ENCODE peak calls at places on chromosomes 2 and 18, in seven cellular contexts. One of them, this sample, is unnamed.

GRCh38 chr2:135279209-135279608 is 227.1 kb downstream of the RAB3GAP1 start:
- DNase-seq in thyroid gland: no peak
- DNase-seq in IMR-90: no peak
- DNase-seq in dorsolateral prefrontal cortex: no peak
- DNase-seq in HFFc6: no peak
- DNase-seq in neural crest cell: no peak
- DNase-seq in choroid plexus epithelial cell: no peak
- DNase-seq in this sample: no peak

GRCh38 chr2:224286923-224287322 is 115.0 kb downstream of the FAM124B start:
- DNase-seq in thyroid gland: no peak
- DNase-seq in IMR-90: no peak
- DNase-seq in dorsolateral prefrontal cortex: no peak
- DNase-seq in HFFc6: no peak
- DNase-seq in neural crest cell: no peak
- DNase-seq in choroid plexus epithelial cell: no peak
- DNase-seq in this sample: no peak

GRCh38 chr2:46849741-46850474 is 65.7 kb downstream of the MCFD2 start:
- DNase-seq in thyroid gland: peak; percentile 52
- DNase-seq in IMR-90: peak; percentile 97
- DNase-seq in dorsolateral prefrontal cortex: no peak
- DNase-seq in HFFc6: peak; percentile 42
- DNase-seq in neural crest cell: no peak
- DNase-seq in choroid plexus epithelial cell: peak; percentile 92
- DNase-seq in this sample: peak; percentile 69

GRCh38 chr2:86280191-86280667 is 57.2 kb downstream of the REEP1 start:
- DNase-seq in thyroid gland: no peak
- DNase-seq in IMR-90: peak; percentile 18
- DNase-seq in dorsolateral prefrontal cortex: no peak
- DNase-seq in HFFc6: no peak
- DNase-seq in neural crest cell: no peak
- DNase-seq in choroid plexus epithelial cell: no peak
- DNase-seq in this sample: no peak

GRCh38 chr2:130387804-130388203 is 31.9 kb downstream of the PTPN18 start:
- DNase-seq in thyroid gland: no peak
- DNase-seq in IMR-90: no peak
- DNase-seq in dorsolateral prefrontal cortex: no peak
- DNase-seq in HFFc6: no peak
- DNase-seq in neural crest cell: no peak
- DNase-seq in choroid plexus epithelial cell: no peak
- DNase-seq in this sample: no peak

GRCh38 chr2:112187805-112188596 is 49.8 kb downstream of the FBLN7 start:
- DNase-seq in thyroid gland: no peak
- DNase-seq in IMR-90: no peak
- DNase-seq in dorsolateral prefrontal cortex: no peak
- DNase-seq in HFFc6: no peak
- DNase-seq in neural crest cell: no peak
- DNase-seq in choroid plexus epithelial cell: peak; percentile 17
- DNase-seq in this sample: no peak

GRCh38 chr2:78465707-78466106 is 559.8 kb upstream of the REG3G start:
- DNase-seq in thyroid gland: no peak
- DNase-seq in IMR-90: no peak
- DNase-seq in dorsolateral prefrontal cortex: no peak
- DNase-seq in HFFc6: no peak
- DNase-seq in neural crest cell: no peak
- DNase-seq in choroid plexus epithelial cell: no peak
- DNase-seq in this sample: no peak

GRCh38 chr2:46706264-46706983 is 209.2 kb downstream of the MCFD2 start:
- DNase-seq in thyroid gland: no peak
- DNase-seq in IMR-90: peak; percentile 42
- DNase-seq in dorsolateral prefrontal cortex: no peak
- DNase-seq in HFFc6: peak; percentile 50
- DNase-seq in neural crest cell: no peak
- DNase-seq in choroid plexus epithelial cell: peak; percentile 51
- DNase-seq in this sample: no peak

GRCh38 chr2:239814917-239815637 is 210.1 kb downstream of the NDUFA10 start:
- DNase-seq in thyroid gland: peak; percentile 62
- DNase-seq in IMR-90: no peak
- DNase-seq in dorsolateral prefrontal cortex: no peak
- DNase-seq in HFFc6: no peak
- DNase-seq in neural crest cell: no peak
- DNase-seq in choroid plexus epithelial cell: no peak
- DNase-seq in this sample: peak; percentile 14

GRCh38 chr2:58870704-58871103 is 629.6 kb upstream of the FANCL start:
- DNase-seq in thyroid gland: no peak
- DNase-seq in IMR-90: peak; percentile 2
- DNase-seq in dorsolateral prefrontal cortex: no peak
- DNase-seq in HFFc6: no peak
- DNase-seq in neural crest cell: no peak
- DNase-seq in choroid plexus epithelial cell: peak; percentile 7
- DNase-seq in this sample: no peak

GRCh38 chr2:58866527-58866926 is 625.4 kb upstream of the FANCL start:
- DNase-seq in thyroid gland: no peak
- DNase-seq in IMR-90: no peak
- DNase-seq in dorsolateral prefrontal cortex: no peak
- DNase-seq in HFFc6: no peak
- DNase-seq in neural crest cell: no peak
- DNase-seq in choroid plexus epithelial cell: no peak
- DNase-seq in this sample: no peak

GRCh38 chr2:58875462-58875861 is 634.3 kb upstream of the FANCL start:
- DNase-seq in thyroid gland: no peak
- DNase-seq in IMR-90: no peak
- DNase-seq in dorsolateral prefrontal cortex: no peak
- DNase-seq in HFFc6: no peak
- DNase-seq in neural crest cell: no peak
- DNase-seq in choroid plexus epithelial cell: no peak
- DNase-seq in this sample: no peak

GRCh38 chr2:58866946-58867345 is 625.8 kb upstream of the FANCL start:
- DNase-seq in thyroid gland: no peak
- DNase-seq in IMR-90: no peak
- DNase-seq in dorsolateral prefrontal cortex: no peak
- DNase-seq in HFFc6: no peak
- DNase-seq in neural crest cell: no peak
- DNase-seq in choroid plexus epithelial cell: no peak
- DNase-seq in this sample: no peak

GRCh38 chr2:58871469-58872142 is 630.5 kb upstream of the FANCL start:
- DNase-seq in thyroid gland: no peak
- DNase-seq in IMR-90: no peak
- DNase-seq in dorsolateral prefrontal cortex: no peak
- DNase-seq in HFFc6: no peak
- DNase-seq in neural crest cell: no peak
- DNase-seq in choroid plexus epithelial cell: peak; percentile 16
- DNase-seq in this sample: no peak
- TF ChIP-seq CTCF in thyroid gland: no peak
- TF ChIP-seq CTCF in IMR-90: no peak
- TF ChIP-seq CTCF in dorsolateral prefrontal cortex: peak; percentile 9
- TF ChIP-seq CTCF in HFFc6: peak; percentile 63
- TF ChIP-seq CTCF in neural crest cell: peak; percentile 48
- TF ChIP-seq CTCF in choroid plexus epithelial cell: peak; percentile 41
- TF ChIP-seq CTCF in this sample: no peak

GRCh38 chr2:124804014-124804940 is 779.2 kb downstream of the CNTNAP5 start:
- DNase-seq in thyroid gland: no peak
- DNase-seq in IMR-90: peak; percentile 25
- DNase-seq in dorsolateral prefrontal cortex: no peak
- DNase-seq in HFFc6: peak; percentile 9
- DNase-seq in neural crest cell: no peak
- DNase-seq in choroid plexus epithelial cell: peak; percentile 0
- DNase-seq in this sample: no peak

GRCh38 chr2:124816007-124816406 is 790.9 kb downstream of the CNTNAP5 start:
- DNase-seq in thyroid gland: no peak
- DNase-seq in IMR-90: no peak
- DNase-seq in dorsolateral prefrontal cortex: no peak
- DNase-seq in HFFc6: no peak
- DNase-seq in neural crest cell: no peak
- DNase-seq in choroid plexus epithelial cell: no peak
- DNase-seq in this sample: no peak

GRCh38 chr2:124805060-124805459 is 780.0 kb downstream of the CNTNAP5 start:
- DNase-seq in thyroid gland: no peak
- DNase-seq in IMR-90: no peak
- DNase-seq in dorsolateral prefrontal cortex: no peak
- DNase-seq in HFFc6: no peak
- DNase-seq in neural crest cell: no peak
- DNase-seq in choroid plexus epithelial cell: no peak
- DNase-seq in this sample: no peak

GRCh38 chr2:124815386-124815785 is 790.3 kb downstream of the CNTNAP5 start:
- DNase-seq in thyroid gland: no peak
- DNase-seq in IMR-90: no peak
- DNase-seq in dorsolateral prefrontal cortex: no peak
- DNase-seq in HFFc6: no peak
- DNase-seq in neural crest cell: no peak
- DNase-seq in choroid plexus epithelial cell: no peak
- DNase-seq in this sample: no peak

GRCh38 chr2:124810132-124810531 is 785.0 kb downstream of the CNTNAP5 start:
- DNase-seq in thyroid gland: no peak
- DNase-seq in IMR-90: peak; percentile 44
- DNase-seq in dorsolateral prefrontal cortex: no peak
- DNase-seq in HFFc6: no peak
- DNase-seq in neural crest cell: peak; percentile 29
- DNase-seq in choroid plexus epithelial cell: no peak
- DNase-seq in this sample: peak; percentile 14
- TF ChIP-seq CTCF in thyroid gland: no peak
- TF ChIP-seq CTCF in IMR-90: peak; percentile 34
- TF ChIP-seq CTCF in dorsolateral prefrontal cortex: peak; percentile 12
- TF ChIP-seq CTCF in HFFc6: no peak
- TF ChIP-seq CTCF in neural crest cell: peak; percentile 60
- TF ChIP-seq CTCF in choroid plexus epithelial cell: no peak
- TF ChIP-seq CTCF in this sample: peak; percentile 58

GRCh38 chr18:72325307-72325706 is 218.8 kb downstream of the CBLN2 start:
- DNase-seq in thyroid gland: no peak
- DNase-seq in IMR-90: no peak
- DNase-seq in dorsolateral prefrontal cortex: no peak
- DNase-seq in HFFc6: no peak
- DNase-seq in neural crest cell: no peak
- DNase-seq in choroid plexus epithelial cell: no peak
- DNase-seq in this sample: no peak
- TF ChIP-seq CTCF in thyroid gland: no peak
- TF ChIP-seq CTCF in IMR-90: no peak
- TF ChIP-seq CTCF in dorsolateral prefrontal cortex: no peak
- TF ChIP-seq CTCF in HFFc6: no peak
- TF ChIP-seq CTCF in neural crest cell: no peak
- TF ChIP-seq CTCF in choroid plexus epithelial cell: no peak
- TF ChIP-seq CTCF in this sample: no peak

DNA sequence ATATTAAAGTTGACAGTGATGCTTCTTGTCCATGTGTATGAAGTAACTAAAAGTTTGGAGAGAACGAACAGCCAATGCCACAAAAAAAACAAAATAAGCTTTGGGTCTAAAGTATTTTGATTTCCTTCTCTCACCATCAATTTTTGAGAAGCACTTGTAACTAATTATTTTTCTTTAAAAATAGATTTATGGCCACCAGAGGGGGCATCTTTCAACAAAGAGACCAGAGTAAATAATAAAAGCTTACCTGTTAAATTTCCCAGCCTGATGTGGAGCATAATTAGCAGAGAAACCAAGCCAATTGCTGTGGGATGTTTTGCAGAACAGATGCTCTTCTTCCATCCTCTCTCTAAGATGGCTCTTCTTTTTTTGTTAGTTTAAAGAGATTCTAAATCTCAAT is 29.0 kb downstream of the LINC00305 start:
- DNase-seq in thyroid gland: no peak
- DNase-seq in IMR-90: no peak
- DNase-seq in dorsolateral prefrontal cortex: no peak
- DNase-seq in HFFc6: no peak
- DNase-seq in neural crest cell: no peak
- DNase-seq in choroid plexus epithelial cell: peak; percentile 67
- DNase-seq in this sample: no peak
- TF ChIP-seq CTCF in thyroid gland: no peak
- TF ChIP-seq CTCF in IMR-90: no peak
- TF ChIP-seq CTCF in dorsolateral prefrontal cortex: peak; percentile 23
- TF ChIP-seq CTCF in HFFc6: peak; percentile 57
- TF ChIP-seq CTCF in neural crest cell: peak; percentile 60
- TF ChIP-seq CTCF in choroid plexus epithelial cell: peak; percentile 38
- TF ChIP-seq CTCF in this sample: no peak

GRCh38 chr2:174342600-174343342 is 8.0 kb downstream of the SP9 start:
- DNase-seq in thyroid gland: no peak
- DNase-seq in IMR-90: no peak
- DNase-seq in dorsolateral prefrontal cortex: no peak
- DNase-seq in HFFc6: no peak
- DNase-seq in neural crest cell: no peak
- DNase-seq in choroid plexus epithelial cell: no peak
- DNase-seq in this sample: no peak

GRCh38 chr2:174343343-174343637 is 8.5 kb downstream of the SP9 start:
- DNase-seq in thyroid gland: no peak
- DNase-seq in IMR-90: no peak
- DNase-seq in dorsolateral prefrontal cortex: no peak
- DNase-seq in HFFc6: no peak
- DNase-seq in neural crest cell: peak; percentile 10
- DNase-seq in choroid plexus epithelial cell: no peak
- DNase-seq in this sample: no peak

GRCh38 chr2:174343638-174344455 is 9.1 kb downstream of the SP9 start:
- DNase-seq in thyroid gland: no peak
- DNase-seq in IMR-90: no peak
- DNase-seq in dorsolateral prefrontal cortex: no peak
- DNase-seq in HFFc6: no peak
- DNase-seq in neural crest cell: peak; percentile 7
- DNase-seq in choroid plexus epithelial cell: no peak
- DNase-seq in this sample: no peak

GRCh38 chr2:174341995-174342571 is 7.3 kb downstream of the SP9 start:
- DNase-seq in thyroid gland: no peak
- DNase-seq in IMR-90: no peak
- DNase-seq in dorsolateral prefrontal cortex: no peak
- DNase-seq in HFFc6: no peak
- DNase-seq in neural crest cell: peak; percentile 20
- DNase-seq in choroid plexus epithelial cell: no peak
- DNase-seq in this sample: no peak

GRCh38 chr2:174344716-174345472 is 10.1 kb downstream of the SP9 start:
- DNase-seq in thyroid gland: no peak
- DNase-seq in IMR-90: peak; percentile 63
- DNase-seq in dorsolateral prefrontal cortex: no peak
- DNase-seq in HFFc6: peak; percentile 60
- DNase-seq in neural crest cell: no peak
- DNase-seq in choroid plexus epithelial cell: peak; percentile 53
- DNase-seq in this sample: no peak
- TF ChIP-seq CTCF in thyroid gland: no peak
- TF ChIP-seq CTCF in IMR-90: peak; percentile 59
- TF ChIP-seq CTCF in dorsolateral prefrontal cortex: no peak
- TF ChIP-seq CTCF in HFFc6: peak; percentile 78
- TF ChIP-seq CTCF in neural crest cell: peak; percentile 72
- TF ChIP-seq CTCF in choroid plexus epithelial cell: peak; percentile 36
- TF ChIP-seq CTCF in this sample: peak; percentile 32